ENCODE peak calls at places on chromosomes 6 and 20, in four cellular contexts. M, Q, B and P are unnamed samples.

GRCh38 chr20:25040438-25040831 is 17.5 kb downstream of the ACSS1 start:
- DNase-seq in M (no peak), Q (no peak), B (no peak), P (no peak)

GRCh38 chr20:40583195-40583594 is 105.8 kb downstream of the MAFB start:
- DNase-seq in M (no peak), Q (no peak), B (no peak), P (peak; percentile 48)

GRCh38 chr20:14829897-14830296 is 492.5 kb upstream of the FLRT3 start:
- DNase-seq in M (no peak), Q (no peak), B (no peak), P (no peak)

GRCh38 chr6:135411339-135411738 is 86.2 kb downstream of the AHI1 start:
- DNase-seq in M (no peak), Q (no peak), B (peak; percentile 10), P (no peak)

GRCh38 chr6:121460170-121460569 is 24.7 kb downstream of the GJA1 start:
- DNase-seq in M (no peak), Q (no peak), B (no peak), P (no peak)

GRCh38 chr20:59400666-59401065 is 100.3 kb downstream of the EDN3 start:
- DNase-seq in M (no peak), Q (no peak), B (no peak), P (no peak)

GRCh38 chr20:60062431-60063336 is 104.5 kb downstream of the CDH26 start:
- DNase-seq in M (no peak), Q (no peak), B (no peak), P (peak; percentile 26)

GRCh38 chr6:77633993-77634392 is 18.8 kb upstream of the MEI4 start:
- DNase-seq in M (no peak), Q (no peak), B (no peak), P (no peak)

GRCh38 chr6:116291701-116292396 is 12.1 kb upstream of the TSPYL1 start:
- DNase-seq in M (no peak), Q (no peak), B (no peak), P (no peak)

GRCh38 chr6:109351231-109352132 is 30.8 kb downstream of the CD164 start:
- DNase-seq in M (no peak), Q (no peak), B (peak; percentile 76), P (no peak)

GRCh38 chr6:122014961-122015360 is 384.5 kb upstream of the HSF2 start:
- DNase-seq in M (no peak), Q (no peak), B (no peak), P (no peak)

GRCh38 chr6:129592516-129593232 is 117.3 kb downstream of the ARHGAP18 start:
- DNase-seq in M (no peak), Q (no peak), B (no peak), P (no peak)

GRCh38 chr20:9306521-9306920 is 207.9 kb upstream of the LAMP5 start:
- DNase-seq in M (no peak), Q (no peak), B (no peak), P (no peak)

GRCh38 chr20:24737212-24737850 is 211.7 kb upstream of the CST7 start:
- DNase-seq in M (no peak), Q (no peak), B (no peak), P (no peak)

GRCh38 chr6:140462495-140463311 is 1088.3 kb upstream of the CITED2 start:
- DNase-seq in M (peak; percentile 35), Q (no peak), B (peak; percentile 38), P (no peak)

GRCh38 chr20:11054266-11055025 is 380.6 kb upstream of the JAG1 start:
- DNase-seq in M (no peak), Q (no peak), B (no peak), P (no peak)

GRCh38 chr6:122400121-122400450 is 634 bp downstream of the HSF2 start:
- DNase-seq in M (no peak), Q (peak; percentile 29), B (no peak), P (no peak)

GRCh38 chr20:53739799-53740785 is 146.5 kb upstream of the ZNF217 start:
- DNase-seq in M (no peak), Q (no peak), B (no peak), P (no peak)

GRCh38 chr6:1605822-1606532 is 3.7 kb upstream of the FOXC1 start:
- DNase-seq in M (no peak), Q (no peak), B (no peak), P (peak; percentile 34)

GRCh38 chr6:7234547-7234946 is 78.5 kb downstream of the SSR1 start:
- DNase-seq in M (no peak), Q (no peak), B (no peak), P (no peak)

GRCh38 chr6:136803589-136803988 is 11.3 kb upstream of the MAP3K5 start:
- DNase-seq in M (no peak), Q (no peak), B (no peak), P (no peak)

GRCh38 chr6:158031445-158032353 is 50.0 kb downstream of the SYNJ2 start:
- DNase-seq in M (peak; percentile 54), Q (peak; percentile 21), B (no peak), P (no peak)

GRCh38 chr20:4512891-4513550 is 208.7 kb upstream of the PRND start:
- DNase-seq in M (peak; percentile 91), Q (no peak), B (no peak), P (no peak)

GRCh38 chr20:5848711-5849505 is 98.7 kb downstream of the SHLD1 start:
- DNase-seq in M (no peak), Q (no peak), B (no peak), P (no peak)

GRCh38 chr6:4396032-4396431 is 260.7 kb upstream of the ECI2 start:
- DNase-seq in M (no peak), Q (no peak), B (no peak), P (no peak)

GRCh38 chr20:34571753-34572152 is 13.2 kb downstream of the MAP1LC3A start:
- DNase-seq in M (no peak), Q (no peak), B (no peak), P (peak; percentile 32)

GRCh38 chr20:36569847-36570429 is 3.5 kb upstream of the TGIF2 start:
- DNase-seq in M (no peak), Q (no peak), B (no peak), P (no peak)

GRCh38 chr6:56902551-56903464 is 52.1 kb upstream of the BEND6 start:
- DNase-seq in M (no peak), Q (peak; percentile 14), B (no peak), P (no peak)

GRCh38 chr6:11110921-11111768 is at the start of gene ERVFRD-1:
- DNase-seq in M (no peak), Q (no peak), B (no peak), P (no peak)

DNA sequence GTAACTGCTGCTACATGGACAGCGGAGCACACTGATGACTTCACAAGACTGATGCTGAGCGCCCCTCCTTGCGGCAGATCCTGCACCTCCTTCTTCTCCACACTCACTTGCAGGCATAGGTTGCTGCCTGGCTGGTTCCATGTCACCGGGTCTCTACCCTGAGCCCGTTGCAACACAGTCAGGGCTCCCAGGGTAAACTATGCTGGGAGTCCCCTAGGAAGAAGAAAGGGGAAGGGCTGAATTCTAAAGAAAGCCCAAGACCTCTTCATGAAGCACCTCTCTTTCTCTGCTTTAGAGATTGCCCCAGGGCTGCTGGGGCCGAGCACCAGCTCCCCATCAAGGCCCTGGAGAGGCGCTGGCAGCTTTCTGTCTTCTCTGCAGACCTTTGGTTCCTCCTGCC is 83.3 kb upstream of the DUSP22 start:
- DNase-seq in M (no peak), Q (no peak), B (no peak), P (no peak)
- H3K4me3 ChIP-seq in M (no peak overlapping the region), Q (no peak overlapping the region), B (no peak overlapping the region), P (no peak overlapping the region)

GRCh38 chr20:63896136-63896890 is 1.4 kb downstream of the DNAJC5 start:
- DNase-seq in M (no peak), Q (no peak), B (peak; percentile 69), P (peak; percentile 79)

GRCh38 chr20:63903796-63904570 is 9.1 kb downstream of the DNAJC5 start:
- DNase-seq in M (no peak), Q (no peak), B (no peak), P (no peak)

GRCh38 chr20:63897978-63898561 is 3.1 kb downstream of the DNAJC5 start:
- DNase-seq in M (no peak), Q (no peak), B (no peak), P (no peak)

GRCh38 chr20:63898882-63899558 is 4.1 kb downstream of the DNAJC5 start:
- DNase-seq in M (no peak), Q (no peak), B (no peak), P (no peak)

DNA sequence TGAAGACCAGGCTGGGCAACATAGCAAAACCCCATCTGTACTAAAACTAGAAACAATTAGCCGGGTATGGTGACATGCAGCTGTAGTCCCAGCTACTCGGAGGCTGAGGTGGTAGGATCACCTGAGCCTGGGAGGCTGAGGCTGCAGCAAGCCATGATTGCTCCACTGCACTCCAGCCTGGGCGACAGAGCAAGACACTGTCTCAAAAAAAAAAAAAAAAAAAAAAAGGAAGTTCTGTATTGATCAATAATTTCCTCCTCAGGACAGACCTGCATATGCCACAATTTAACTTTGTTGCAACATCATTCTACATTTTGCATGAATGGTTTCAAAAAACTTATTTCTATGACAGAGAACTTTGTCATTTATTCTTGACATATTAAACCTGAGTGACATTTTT is 5.4 kb downstream of the DNAJC5 start:
- DNase-seq in M (no peak), Q (no peak), B (no peak), P (no peak)
- H3K4me1 ChIP-seq in M (peaks cover 62% of the 10 kb centered on the region), Q (peaks cover 6% of the 10 kb centered on the region), B (peaks cover 33% of the 10 kb centered on the region), P (peaks cover 30% of the 10 kb centered on the region)

GRCh38 chr6:39929733-39930461 is 4.4 kb downstream of the MOCS1 start:
- DNase-seq in M (no peak), Q (no peak), B (no peak), P (no peak)
- H3K4me3 ChIP-seq in M (no peak overlapping the region), Q (no peak overlapping the region), B (no peak overlapping the region), P (no peak overlapping the region)

DNA sequence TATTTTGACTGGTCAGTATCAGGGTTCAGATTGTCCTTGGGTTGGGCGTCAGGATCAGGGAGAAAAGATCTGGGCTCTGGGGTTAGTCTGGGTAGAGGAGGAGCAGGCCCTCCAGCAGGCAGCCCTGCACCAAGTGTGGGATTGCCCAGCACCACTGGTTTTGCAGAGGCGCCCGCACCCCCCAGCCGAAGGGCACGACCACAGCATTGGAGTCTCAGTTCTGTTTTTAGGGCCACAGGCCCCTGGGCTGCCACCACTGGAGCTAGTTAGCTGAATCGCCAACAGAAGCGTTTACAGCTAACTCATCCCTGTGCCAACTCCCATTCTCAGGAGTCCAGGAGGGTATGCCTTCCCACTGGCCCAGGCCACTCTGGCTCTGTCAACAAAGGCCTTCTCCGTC is 84.2 kb downstream of the TCP11 start:
- DNase-seq in M (no peak), Q (no peak), B (no peak), P (no peak)
- H3K4me1 ChIP-seq in M (no peaks in the 10 kb centered on the region), Q (peaks cover 22% of the 10 kb centered on the region), B (peaks cover 2% of the 10 kb centered on the region), P (no peaks in the 10 kb centered on the region)

GRCh38 chr20:46562009-46562372 is 11.5 kb upstream of the OCSTAMP start:
- DNase-seq in M (no peak), Q (no peak), B (no peak), P (no peak)
- H3K4me3 ChIP-seq in M (peak overlapping the region; percentile 51), Q (peak overlapping the region; percentile 45), B (no peak overlapping the region), P (peak overlapping the region; percentile 31)

GRCh38 chr20:38727602-38728236 is 3.4 kb downstream of the SLC32A1 start:
- DNase-seq in M (no peak), Q (no peak), B (no peak), P (no peak)
- H3K4me1 ChIP-seq in M (peaks cover 21% of the 10 kb centered on the region), Q (peaks cover 13% of the 10 kb centered on the region), B (peaks cover 13% of the 10 kb centered on the region), P (no peaks in the 10 kb centered on the region)